ENCODE peak calls at places on chromosomes 3 and 15, in nine cellular contexts. One of them, this sample, is unnamed.

GRCh38 chr15:101045835-101046691 is 126.9 kb downstream of the LRRK1 start:
- DNase-seq in mesothelial cell of epicardium: peak; percentile 9
- DNase-seq in fibroblast of villous mesenchyme: no peak
- DNase-seq in activated B cell treated with CpG ODN at 0.5 μM for 24 hours: peak; percentile 1
- DNase-seq in endodermal cell: peak; percentile 31
- DNase-seq in BE2C: peak; percentile 0
- DNase-seq in AG10803: no peak
- DNase-seq in foreskin fibroblast: no peak
- DNase-seq in cardiac fibroblast: no peak
- DNase-seq in this sample: no peak

GRCh38 chr15:100281096-100281917 is 60.5 kb downstream of the ADAMTS17 start:
- DNase-seq in BE2C: no peak
- DNase-seq in activated B cell treated with CpG ODN at 0.5 μM for 24 hours: no peak
- DNase-seq in mesothelial cell of epicardium: no peak
- DNase-seq in cardiac fibroblast: no peak
- DNase-seq in fibroblast of villous mesenchyme: no peak
- DNase-seq in endodermal cell: no peak
- DNase-seq in foreskin fibroblast: no peak
- DNase-seq in AG10803: no peak
- DNase-seq in this sample: no peak

GRCh38 chr3:41162541-41162940 is 36.8 kb upstream of the CTNNB1 start:
- DNase-seq in cardiac fibroblast: no peak
- DNase-seq in fibroblast of villous mesenchyme: no peak
- DNase-seq in mesothelial cell of epicardium: no peak
- DNase-seq in BE2C: no peak
- DNase-seq in activated B cell treated with CpG ODN at 0.5 μM for 24 hours: no peak
- DNase-seq in AG10803: no peak
- DNase-seq in foreskin fibroblast: no peak
- DNase-seq in endodermal cell: no peak
- DNase-seq in this sample: no peak

GRCh38 chr15:67172172-67172571 is 82.3 kb downstream of the AAGAB start:
- DNase-seq in BE2C: no peak
- DNase-seq in activated B cell treated with CpG ODN at 0.5 μM for 24 hours: no peak
- DNase-seq in foreskin fibroblast: peak; percentile 52
- DNase-seq in cardiac fibroblast: no peak
- DNase-seq in AG10803: no peak
- DNase-seq in fibroblast of villous mesenchyme: no peak
- DNase-seq in endodermal cell: no peak
- DNase-seq in mesothelial cell of epicardium: no peak
- DNase-seq in this sample: no peak

GRCh38 chr3:15120986-15121385 is 22.0 kb upstream of the RBSN start:
- DNase-seq in fibroblast of villous mesenchyme: no peak
- DNase-seq in endodermal cell: no peak
- DNase-seq in foreskin fibroblast: no peak
- DNase-seq in activated B cell treated with CpG ODN at 0.5 μM for 24 hours: no peak
- DNase-seq in AG10803: no peak
- DNase-seq in BE2C: no peak
- DNase-seq in cardiac fibroblast: no peak
- DNase-seq in mesothelial cell of epicardium: no peak
- DNase-seq in this sample: no peak

GRCh38 chr3:141996437-141996836 is 120.0 kb downstream of the ATP1B3 start:
- DNase-seq in foreskin fibroblast: no peak
- DNase-seq in endodermal cell: no peak
- DNase-seq in fibroblast of villous mesenchyme: peak; percentile 40
- DNase-seq in AG10803: no peak
- DNase-seq in BE2C: no peak
- DNase-seq in mesothelial cell of epicardium: no peak
- DNase-seq in cardiac fibroblast: no peak
- DNase-seq in activated B cell treated with CpG ODN at 0.5 μM for 24 hours: no peak
- DNase-seq in this sample: no peak

GRCh38 chr3:180990494-180990893 is 958 bp upstream of the DNAJC19 start:
- DNase-seq in foreskin fibroblast: no peak
- DNase-seq in mesothelial cell of epicardium: no peak
- DNase-seq in activated B cell treated with CpG ODN at 0.5 μM for 24 hours: no peak
- DNase-seq in cardiac fibroblast: no peak
- DNase-seq in BE2C: no peak
- DNase-seq in fibroblast of villous mesenchyme: no peak
- DNase-seq in endodermal cell: no peak
- DNase-seq in AG10803: peak; percentile 10
- DNase-seq in this sample: no peak

GRCh38 chr3:153980252-153980590 is 141.0 kb upstream of the ARHGEF26 start:
- DNase-seq in BE2C: no peak
- DNase-seq in mesothelial cell of epicardium: no peak
- DNase-seq in fibroblast of villous mesenchyme: no peak
- DNase-seq in endodermal cell: peak; percentile 73
- DNase-seq in AG10803: no peak
- DNase-seq in activated B cell treated with CpG ODN at 0.5 μM for 24 hours: no peak
- DNase-seq in cardiac fibroblast: no peak
- DNase-seq in foreskin fibroblast: no peak
- DNase-seq in this sample: no peak

GRCh38 chr3:107884719-107885460 is 205.9 kb downstream of the CD47 start:
- DNase-seq in fibroblast of villous mesenchyme: peak; percentile 49
- DNase-seq in cardiac fibroblast: peak; percentile 59
- DNase-seq in AG10803: peak; percentile 82
- DNase-seq in mesothelial cell of epicardium: no peak
- DNase-seq in activated B cell treated with CpG ODN at 0.5 μM for 24 hours: no peak
- DNase-seq in endodermal cell: no peak
- DNase-seq in foreskin fibroblast: peak; percentile 70
- DNase-seq in BE2C: peak; percentile 19
- DNase-seq in this sample: no peak
- TF ChIP-seq CTCF in fibroblast of villous mesenchyme: peak; percentile 18
- TF ChIP-seq CTCF in cardiac fibroblast: no peak
- TF ChIP-seq CTCF in AG10803: peak; percentile 23
- TF ChIP-seq CTCF in mesothelial cell of epicardium: no peak
- TF ChIP-seq CTCF in activated B cell treated with CpG ODN at 0.5 μM for 24 hours: no peak
- TF ChIP-seq CTCF in endodermal cell: peak; percentile 58
- TF ChIP-seq CTCF in foreskin fibroblast: no peak
- TF ChIP-seq CTCF in BE2C: peak; percentile 26
- TF ChIP-seq CTCF in this sample: no peak

GRCh38 chr15:22253676-22254408 is 173.5 kb downstream of the OR4M2 start:
- DNase-seq in foreskin fibroblast: no peak
- DNase-seq in fibroblast of villous mesenchyme: no peak
- DNase-seq in AG10803: no peak
- DNase-seq in mesothelial cell of epicardium: no peak
- DNase-seq in endodermal cell: no peak
- DNase-seq in activated B cell treated with CpG ODN at 0.5 μM for 24 hours: no peak
- DNase-seq in BE2C: no peak
- DNase-seq in cardiac fibroblast: no peak
- DNase-seq in this sample: no peak
- TF ChIP-seq CTCF in foreskin fibroblast: no peak
- TF ChIP-seq CTCF in fibroblast of villous mesenchyme: no peak
- TF ChIP-seq CTCF in AG10803: no peak
- TF ChIP-seq CTCF in mesothelial cell of epicardium: no peak
- TF ChIP-seq CTCF in endodermal cell: no peak
- TF ChIP-seq CTCF in activated B cell treated with CpG ODN at 0.5 μM for 24 hours: no peak
- TF ChIP-seq CTCF in BE2C: no peak
- TF ChIP-seq CTCF in cardiac fibroblast: no peak
- TF ChIP-seq CTCF in this sample: no peak

DNA sequence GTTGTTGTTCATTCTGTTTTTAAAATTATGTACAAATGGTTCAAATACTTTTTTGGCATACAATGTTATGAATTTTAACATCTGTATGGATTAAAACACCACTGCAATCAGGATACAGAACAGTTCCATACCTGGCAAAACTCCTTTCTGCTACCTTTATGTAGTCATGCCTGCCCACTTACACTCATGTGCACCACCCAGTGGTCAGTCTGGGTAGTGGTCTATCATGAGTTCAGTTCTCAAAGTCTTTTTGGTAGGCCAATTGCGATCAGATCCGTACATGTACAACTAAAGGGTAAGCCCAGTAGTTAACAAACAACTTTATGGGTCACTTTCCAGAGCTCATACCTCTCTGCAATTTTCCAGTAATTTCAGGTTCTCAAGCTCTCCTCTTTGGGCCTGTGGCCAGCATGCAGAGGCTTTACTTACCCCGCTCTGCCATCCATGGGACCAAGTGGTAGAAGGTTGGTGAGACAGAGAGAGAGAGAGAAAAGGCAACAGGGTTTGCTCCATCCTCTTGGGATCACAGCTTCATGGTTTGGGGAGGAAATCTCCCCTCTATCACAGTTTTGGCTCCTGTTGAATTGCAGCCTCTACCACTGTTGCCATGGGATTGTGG is 63.9 kb upstream of the FAM98B start:
- DNase-seq in mesothelial cell of epicardium: peak; percentile 32
- DNase-seq in activated B cell treated with CpG ODN at 0.5 μM for 24 hours: peak; percentile 20
- DNase-seq in cardiac fibroblast: peak; percentile 68
- DNase-seq in BE2C: peak; percentile 75
- DNase-seq in endodermal cell: peak; percentile 90
- DNase-seq in AG10803: peak; percentile 38
- DNase-seq in foreskin fibroblast: peak; percentile 67
- DNase-seq in fibroblast of villous mesenchyme: peak; percentile 60
- DNase-seq in this sample: no peak
- TF ChIP-seq CTCF in mesothelial cell of epicardium: peak; percentile 87
- TF ChIP-seq CTCF in activated B cell treated with CpG ODN at 0.5 μM for 24 hours: peak; percentile 38
- TF ChIP-seq CTCF in cardiac fibroblast: peak; percentile 87
- TF ChIP-seq CTCF in BE2C: peak; percentile 94
- TF ChIP-seq CTCF in endodermal cell: peak; percentile 89
- TF ChIP-seq CTCF in AG10803: peak; percentile 97
- TF ChIP-seq CTCF in foreskin fibroblast: peak; percentile 81
- TF ChIP-seq CTCF in fibroblast of villous mesenchyme: peak; percentile 93
- TF ChIP-seq CTCF in this sample: peak; percentile 95

DNA sequence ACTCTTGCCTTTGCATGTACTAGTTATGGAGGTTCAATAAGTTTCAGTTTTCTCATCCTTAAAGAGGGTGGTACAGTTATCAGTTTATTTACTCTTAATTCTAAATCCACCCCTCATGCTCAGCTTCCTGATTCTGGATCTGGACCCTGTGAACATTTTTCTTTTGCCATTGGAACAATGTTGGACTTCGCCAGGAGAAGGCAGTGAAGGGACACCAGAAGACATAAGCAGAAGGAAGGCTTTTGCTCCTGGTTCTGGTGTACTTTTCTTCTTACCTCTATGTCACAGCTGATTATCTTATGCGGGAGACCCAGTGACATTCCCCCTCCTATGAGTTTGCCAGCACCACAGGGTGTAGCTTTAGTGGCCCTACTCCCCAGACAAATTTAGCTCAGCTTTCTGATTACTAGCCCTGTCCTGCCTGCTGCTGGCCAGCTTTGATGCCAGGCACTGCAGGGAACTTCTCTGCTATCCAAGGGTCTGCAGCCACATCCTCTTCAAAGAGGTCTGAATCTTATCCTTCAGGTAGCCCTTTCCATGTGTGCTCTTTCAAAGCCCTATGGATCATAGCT is 466.3 kb upstream of the EPHA3 start:
- DNase-seq in endodermal cell: peak; percentile 56
- DNase-seq in activated B cell treated with CpG ODN at 0.5 μM for 24 hours: no peak
- DNase-seq in mesothelial cell of epicardium: no peak
- DNase-seq in BE2C: no peak
- DNase-seq in fibroblast of villous mesenchyme: no peak
- DNase-seq in AG10803: peak; percentile 11
- DNase-seq in foreskin fibroblast: no peak
- DNase-seq in cardiac fibroblast: no peak
- DNase-seq in this sample: no peak
- TF ChIP-seq CTCF in endodermal cell: peak; percentile 42
- TF ChIP-seq CTCF in activated B cell treated with CpG ODN at 0.5 μM for 24 hours: no peak
- TF ChIP-seq CTCF in mesothelial cell of epicardium: no peak
- TF ChIP-seq CTCF in BE2C: no peak
- TF ChIP-seq CTCF in fibroblast of villous mesenchyme: no peak
- TF ChIP-seq CTCF in AG10803: peak; percentile 37
- TF ChIP-seq CTCF in foreskin fibroblast: no peak
- TF ChIP-seq CTCF in cardiac fibroblast: no peak
- TF ChIP-seq CTCF in this sample: no peak

GRCh38 chr3:129352045-129352444 is 73.4 kb downstream of the HMCES start:
- DNase-seq in BE2C: no peak
- DNase-seq in fibroblast of villous mesenchyme: no peak
- DNase-seq in mesothelial cell of epicardium: no peak
- DNase-seq in foreskin fibroblast: no peak
- DNase-seq in cardiac fibroblast: no peak
- DNase-seq in AG10803: no peak
- DNase-seq in activated B cell treated with CpG ODN at 0.5 μM for 24 hours: no peak
- DNase-seq in endodermal cell: peak; percentile 81
- DNase-seq in this sample: no peak
- TF ChIP-seq CTCF in BE2C: peak; percentile 25
- TF ChIP-seq CTCF in fibroblast of villous mesenchyme: no peak
- TF ChIP-seq CTCF in mesothelial cell of epicardium: no peak
- TF ChIP-seq CTCF in foreskin fibroblast: peak; percentile 4
- TF ChIP-seq CTCF in cardiac fibroblast: peak; percentile 18
- TF ChIP-seq CTCF in AG10803: peak; percentile 13
- TF ChIP-seq CTCF in activated B cell treated with CpG ODN at 0.5 μM for 24 hours: no peak
- TF ChIP-seq CTCF in endodermal cell: peak; percentile 65
- TF ChIP-seq CTCF in this sample: peak; percentile 42

This sample was measured in CD14-positive monocyte.